ENCODE peak calls at places on chromosomes 16 and 17, in four cellular contexts. Y is HCT116, D is PC-9, X is OCI-LY7. J is an unnamed sample.

GRCh38 chr17:39402890-39403605 is 1.6 kb upstream of the FBXL20 start:
- DNase-seq in Y (no peak), X (no peak), D (no peak), J (peak)

GRCh38 chr17:78888911-78889496 is 14.0 kb downstream of the CEP295NL start:
- DNase-seq in X (no peak), Y (no peak), D (no peak), J (no peak)

GRCh38 chr17:27893834-27894503 is 804 bp upstream of the LYRM9 start:
- DNase-seq in X (no peak), D (no peak), Y (no peak), J (no peak)

GRCh38 chr16:9027070-9027799 is 63.5 kb upstream of the USP7 start:
- DNase-seq in Y (no peak), D (no peak), X (no peak), J (no peak)

GRCh38 chr17:8312251-8312650 is 2.2 kb downstream of the ARHGEF15 start:
- DNase-seq in Y (no peak), X (no peak), D (no peak), J (no peak)

GRCh38 chr17:15651001-15651582 is 31.6 kb upstream of the FBXW10B start:
- DNase-seq in X (no peak), Y (no peak), D (peak), J (no peak)

GRCh38 chr16:7355758-7356157 is 23.1 kb downstream of the RBFOX1 start:
- DNase-seq in D (no peak), X (no peak), Y (no peak), J (no peak)

GRCh38 chr16:55622930-55623561 is 32.7 kb upstream of the SLC6A2 start:
- DNase-seq in Y (peak), D (peak), X (peak), J (peak)

GRCh38 chr17:56174421-56174820 is 21.1 kb downstream of the ANKFN1 start:
- DNase-seq in D (no peak), Y (no peak), X (no peak), J (no peak)

GRCh38 chr16:2147981-2148671 is at the start of gene RAB26:
- DNase-seq in X (peak), D (peak), Y (no peak), J (peak)

GRCh38 chr16:30187556-30187865 is 4.1 kb downstream of the CORO1A start:
- DNase-seq in Y (no peak), X (no peak), D (no peak), J (no peak)

GRCh38 chr16:12111223-12111622 is 134.7 kb downstream of the SNX29 start:
- DNase-seq in X (no peak), Y (no peak), D (no peak), J (no peak)

DNA sequence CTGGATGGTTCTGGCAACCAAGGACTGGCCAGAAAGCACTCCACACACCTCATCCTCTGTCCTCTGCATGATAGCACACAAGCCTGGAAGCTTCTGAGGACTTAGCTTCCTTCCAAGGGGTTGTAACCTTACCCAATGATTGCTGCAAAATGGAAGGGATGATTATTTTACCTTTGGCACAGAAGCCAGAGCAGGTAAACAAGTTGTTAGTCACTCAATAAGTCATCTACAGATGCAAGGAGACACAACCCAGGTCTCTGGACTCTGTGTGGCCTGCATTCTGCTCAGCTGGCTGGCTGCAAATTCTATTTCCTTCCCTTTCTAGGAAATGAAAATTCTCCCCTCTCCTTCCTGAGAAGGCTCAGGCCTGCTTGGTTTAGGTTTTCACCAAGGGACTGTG is 26.7 kb upstream of the DYNLL2 start:
- DNase-seq in X (no peak), Y (no peak), D (no peak), J (no peak)
- H2AFZ ChIP-seq in X (no peak), Y (no peak), D (peak), J (no peak)

GRCh38 chr17:32516450-32516849 is 29.7 kb downstream of the CDK5R1 start:
- DNase-seq in D (no peak), X (no peak), Y (no peak), J (no peak)
- H2AFZ ChIP-seq in D (no peak), X (no peak), Y (no peak), J (no peak)

DNA sequence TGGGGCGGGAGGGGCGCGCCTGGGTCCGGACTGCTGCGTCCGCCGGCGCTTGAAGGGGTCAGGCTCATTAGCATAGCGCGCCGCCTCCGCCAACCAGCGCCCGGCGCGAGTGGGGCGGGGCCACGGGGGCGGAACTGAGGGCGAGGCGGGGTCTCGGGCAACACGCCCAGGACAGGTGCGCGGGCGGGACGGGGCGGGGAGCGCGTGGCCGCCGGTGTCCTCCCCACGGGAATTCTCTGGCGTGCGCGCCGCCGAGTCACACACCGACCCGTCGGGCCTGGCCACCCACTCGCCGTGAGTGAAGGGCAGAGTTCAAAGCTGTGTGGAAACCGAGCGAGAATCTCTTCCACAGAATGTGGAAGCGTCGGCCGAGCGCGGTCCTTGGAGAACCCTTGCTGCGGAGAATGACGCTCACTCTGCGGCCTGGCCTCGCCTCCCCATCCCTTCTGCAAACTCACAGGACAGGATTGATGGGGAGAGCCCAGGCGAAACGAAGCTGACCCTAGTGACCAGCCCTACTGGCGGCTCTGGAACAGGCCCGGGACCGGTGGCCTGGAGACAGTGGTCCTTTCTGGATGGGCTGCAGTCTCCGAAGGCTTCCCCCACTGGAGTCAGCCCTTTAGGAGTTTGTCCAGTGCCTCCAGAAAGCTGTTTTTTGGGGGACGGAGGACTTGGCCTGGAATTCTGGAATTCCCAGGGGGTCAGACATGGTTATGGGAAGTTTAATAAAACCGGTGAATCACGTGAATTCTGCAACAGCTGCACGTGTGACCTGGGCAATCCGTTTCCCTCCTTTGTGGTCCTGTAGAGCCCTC is at the start of gene SNAI3:
- DNase-seq in D (peak), Y (peak), X (peak), J (peak)
- H2AFZ ChIP-seq in D (peak), Y (peak), X (peak), J (no peak)

GRCh38 chr17:34820922-34821321 is 140.3 kb downstream of the CCT6B start:
- DNase-seq in D (peak), X (no peak), Y (no peak), J (peak)
- H2AFZ ChIP-seq in D (peak), X (peak), Y (no peak), J (no peak)

GRCh38 chr16:25692734-25693508 is 1.2 kb downstream of the HS3ST4 start:
- DNase-seq in Y (no peak), X (no peak), D (no peak), J (peak)
- H2AFZ ChIP-seq in Y (no peak), X (no peak), D (no peak), J (no peak)